ENCODE peak calls at places on chromosomes 1 and 21, in six cellular contexts. R, X, F, D, I and K are unnamed samples.

GRCh38 chr1:3541465-3541864 is 69.8 kb downstream of the MEGF6 start:
- DNase-seq in D (no peak), F (no peak), X (no peak), R (no peak), I (no peak), K (no peak)

GRCh38 chr21:20701235-20701634 is 297.0 kb upstream of the NCAM2 start:
- DNase-seq in D (no peak), I (no peak), X (no peak), F (no peak), R (no peak), K (no peak)

GRCh38 chr21:44326716-44327602 is 12.2 kb downstream of the CFAP410 start:
- DNase-seq in F (no peak), D (no peak), R (no peak), X (no peak), I (no peak), K (no peak)

GRCh38 chr1:29669912-29670311 is 433.6 kb downstream of the PTPRU start:
- DNase-seq in I (no peak), X (no peak), D (no peak), R (no peak), F (no peak), K (no peak)

GRCh38 chr1:60861949-60862346 is 220.4 kb upstream of the NFIA start:
- DNase-seq in F (no peak), I (no peak), X (no peak), D (no peak), R (no peak), K (no peak)

GRCh38 chr1:4675454-4676186 is 21.2 kb downstream of the AJAP1 start:
- DNase-seq in D (no peak), I (no peak), R (no peak), F (no peak), X (no peak), K (no peak)

GRCh38 chr1:158962983-158963382 is 31.6 kb downstream of the PYHIN1 start:
- DNase-seq in R (no peak), F (no peak), I (no peak), X (no peak), D (no peak), K (no peak)

GRCh38 chr21:26199471-26199870 is 28.9 kb upstream of the APP start:
- DNase-seq in R (no peak), D (no peak), X (no peak), I (no peak), F (no peak), K (no peak)

GRCh38 chr1:18107671-18108312 is at the start of gene IGSF21:
- DNase-seq in X (no peak), D (no peak), R (peak; percentile 71), I (no peak), F (no peak), K (no peak)

GRCh38 chr1:246199086-246199485 is 308.0 kb downstream of the SMYD3 start:
- DNase-seq in X (no peak), F (no peak), D (no peak), R (no peak), I (no peak), K (no peak)

GRCh38 chr21:44267655-44268142 is 6.0 kb upstream of the DNMT3L start:
- DNase-seq in X (peak; percentile 77), F (peak; percentile 35), R (peak; percentile 66), D (peak; percentile 5), I (no peak), K (no peak)

GRCh38 chr1:212442408-212442807 is 9.7 kb downstream of the NENF start:
- DNase-seq in I (no peak), X (no peak), F (no peak), R (no peak), D (no peak), K (no peak)

GRCh38 chr1:181152892-181153633 is 64.6 kb downstream of the IER5 start:
- DNase-seq in I (no peak), F (no peak), X (peak; percentile 99), D (no peak), R (no peak), K (no peak)

GRCh38 chr1:64540265-64540791 is 70.4 kb downstream of the CACHD1 start:
- DNase-seq in X (no peak), I (no peak), R (no peak), F (no peak), D (no peak), K (no peak)

GRCh38 chr1:109897244-109897955 is 13.2 kb upstream of the CSF1 start:
- DNase-seq in X (no peak), D (no peak), F (no peak), R (no peak), I (no peak), K (no peak)

GRCh38 chr1:30818568-30819243 is 61.1 kb upstream of the LAPTM5 start:
- DNase-seq in F (no peak), X (no peak), I (no peak), R (no peak), D (no peak), K (no peak)

GRCh38 chr1:201748331-201748730 is 80.6 kb upstream of the IPO9 start:
- DNase-seq in I (no peak), R (no peak), D (no peak), F (no peak), X (no peak), K (no peak)

GRCh38 chr1:210236840-210237409 is 4.3 kb downstream of the SERTAD4 start:
- DNase-seq in D (no peak), I (no peak), R (no peak), F (no peak), X (no peak), K (no peak)

GRCh38 chr1:94936861-94937620 is 10.1 kb upstream of the CNN3 start:
- DNase-seq in I (no peak), X (no peak), F (no peak), D (no peak), R (no peak), K (no peak)

GRCh38 chr21:42798106-42798505 is 81.2 kb downstream of the WDR4 start:
- DNase-seq in F (no peak), X (no peak), D (no peak), I (no peak), R (no peak), K (no peak)

GRCh38 chr1:235093013-235093618 is 35.5 kb downstream of the TOMM20 start:
- DNase-seq in I (no peak), X (peak; percentile 74), R (peak; percentile 75), D (no peak), F (peak; percentile 50), K (no peak)

GRCh38 chr1:16907870-16908758 is 12.3 kb downstream of the RNU1-2 start:
- DNase-seq in X (no peak), I (no peak), D (no peak), F (no peak), R (no peak), K (no peak)

GRCh38 chr1:41872074-41872473 is 46.6 kb downstream of the HIVEP3 start:
- DNase-seq in R (no peak), X (no peak), I (no peak), D (no peak), F (no peak), K (no peak)

GRCh38 chr1:236176337-236177336 is 34.3 kb downstream of the GPR137B start:
- DNase-seq in R (no peak), I (no peak), F (no peak), X (no peak), D (no peak), K (no peak)

GRCh38 chr21:36004441-36004840 is 55.9 kb downstream of the SETD4 start:
- DNase-seq in I (no peak), D (peak; percentile 7), F (no peak), X (no peak), R (no peak), K (no peak)

GRCh38 chr1:96352733-96353132 is 368.9 kb upstream of the PTBP2 start:
- DNase-seq in D (no peak), R (no peak), F (no peak), I (no peak), X (no peak), K (no peak)

GRCh38 chr21:15023782-15024181 is 41.0 kb downstream of the NRIP1 start:
- DNase-seq in D (no peak), X (no peak), R (no peak), I (no peak), F (no peak), K (no peak)

GRCh38 chr1:169427081-169427611 is at the start of gene CCDC181:
- DNase-seq in F (peak; percentile 3), X (peak; percentile 8), R (peak; percentile 88), I (peak; percentile 3), D (peak; percentile 8), K (peak; percentile 17)
- TF ChIP-seq TAF1 in F (no peak), X (no peak), R (peak; percentile 60), I (no peak), D (no peak), K (no peak)

DNA sequence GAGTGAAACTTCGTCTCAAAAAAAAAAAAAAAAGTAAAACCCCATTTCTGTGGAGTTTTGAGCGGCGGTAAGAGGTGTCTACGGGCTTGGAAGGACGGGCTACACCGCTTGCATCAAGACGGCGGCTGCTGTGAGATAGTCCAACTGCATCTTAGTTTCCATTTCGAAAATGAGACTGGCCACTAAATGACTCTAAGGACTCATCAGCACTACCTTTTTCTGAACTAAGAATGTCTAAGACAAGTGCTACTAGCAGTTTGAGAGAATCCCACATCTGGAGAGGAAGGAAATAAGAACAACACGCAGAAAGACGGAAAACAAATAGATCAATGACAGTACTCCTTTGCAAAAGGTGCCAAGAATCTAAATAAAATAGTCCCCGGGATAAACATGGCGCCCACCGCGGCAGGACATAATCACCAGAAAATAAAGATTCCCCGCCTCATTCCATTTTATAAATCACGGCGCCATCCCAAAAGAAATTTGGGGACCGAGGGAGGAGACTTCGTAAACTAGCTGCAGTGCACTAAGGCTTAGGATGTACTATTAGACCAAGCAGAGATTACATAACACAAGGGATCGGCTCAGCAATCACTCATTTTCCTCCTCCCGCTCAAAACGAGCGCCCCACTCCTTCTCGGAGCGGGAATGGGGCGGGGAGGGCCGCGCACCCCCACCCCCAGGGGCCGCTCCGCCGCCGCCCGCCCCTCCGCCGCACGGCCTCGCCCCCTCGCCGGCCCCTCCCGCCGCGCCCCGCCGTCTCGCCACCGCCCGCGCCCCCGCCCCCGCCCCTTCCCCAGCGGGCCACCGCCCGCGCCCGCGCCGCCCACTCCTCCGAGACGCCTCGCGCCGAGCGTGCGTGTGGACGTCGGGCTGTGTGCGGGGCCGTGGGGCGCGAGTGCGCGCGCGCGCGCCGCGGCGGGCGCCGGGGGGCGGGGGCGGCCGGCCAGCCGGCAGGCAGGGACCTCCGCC is 1.1 kb downstream of the POGZ start:
- DNase-seq in D (peak; percentile 37), I (peak; percentile 57), R (peak; percentile 56), F (peak; percentile 58), X (peak; percentile 77), K (peak; percentile 46)
- TF ChIP-seq POLR2A in D (peak; percentile 15), I (no peak), R (peak; percentile 73), F (peak; percentile 36), X (peak; percentile 44), K (no peak)

DNA sequence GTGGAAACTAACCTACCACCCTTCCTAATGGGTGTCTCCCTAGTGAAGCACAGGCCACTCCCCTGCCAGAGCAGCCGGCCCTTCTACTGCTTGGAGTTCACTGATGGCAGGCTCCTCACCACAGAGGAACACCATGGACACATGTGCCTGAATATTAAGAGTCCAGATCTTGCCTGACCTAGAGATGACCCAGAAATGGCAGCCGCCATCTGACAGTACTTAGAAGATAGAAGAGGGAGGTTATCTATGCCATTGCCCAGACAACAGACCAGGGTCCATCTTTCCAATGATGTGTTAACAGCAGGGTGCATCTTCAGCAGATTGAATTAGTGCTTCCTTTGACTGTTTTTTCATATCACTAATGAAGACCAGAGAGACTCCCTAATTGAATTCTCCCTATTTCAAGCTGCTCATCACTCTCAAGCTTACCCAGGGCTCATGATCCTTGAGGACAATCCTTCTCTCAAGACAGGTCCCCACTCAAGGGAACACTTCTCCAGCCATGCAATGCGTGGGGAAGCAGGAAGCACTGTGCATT is 59.8 kb downstream of the PLEKHA6 start:
- DNase-seq in F (no peak), I (no peak), X (no peak), R (no peak), D (no peak), K (no peak)
- TF ChIP-seq POLR2AphosphoS5 in F (no peak), I (no peak), X (no peak), R (no peak), D (no peak), K (no peak)

GRCh38 chr1:224726783-224727182 is 110.7 kb downstream of the CNIH3 start:
- DNase-seq in I (no peak), D (no peak), R (no peak), F (no peak), X (peak; percentile 10), K (no peak)
- TF ChIP-seq TAF1 in I (no peak), D (no peak), R (no peak), F (no peak), X (no peak), K (no peak)